ENCODE peak calls at places on chromosomes 11 and 22, in six cellular contexts. J is IMR-90, C is Peyer's patch, Q is stomach, L is GM12878, B is right lobe of liver. W is an unnamed sample.

GRCh38 chr11:114522818-114523217 is 36.9 kb downstream of the NXPE1 start:
- DNase-seq in J (no peak), C (no peak), Q (no peak), L (no peak), B (no peak), W (no peak)

GRCh38 chr22:44667829-44668189 is 34.2 kb upstream of the PRR5 start:
- DNase-seq in J (no peak), C (peak; percentile 44), Q (no peak), L (no peak), B (no peak), W (peak; percentile 58)

GRCh38 chr11:122344281-122344680 is 228.3 kb upstream of the BLID start:
- DNase-seq in J (peak; percentile 94), C (no peak), Q (no peak), L (no peak), B (no peak), W (no peak)

GRCh38 chr11:28657378-28658030 is 549.3 kb downstream of the METTL15 start:
- DNase-seq in J (peak; percentile 69), C (no peak), Q (no peak), L (no peak), B (no peak), W (no peak)

GRCh38 chr11:68298659-68299516 is 13.5 kb upstream of the LRP5 start:
- DNase-seq in J (no peak), C (no peak), Q (no peak), L (no peak), B (peak; percentile 47), W (no peak)

GRCh38 chr11:120748485-120748814 is 236.9 kb downstream of the GRIK4 start:
- DNase-seq in J (no peak), C (no peak), Q (no peak), L (no peak), B (no peak), W (no peak)

GRCh38 chr11:73359341-73359740 is 16.9 kb upstream of the RELT start:
- DNase-seq in J (peak; percentile 22), C (no peak), Q (no peak), L (no peak), B (no peak), W (peak; percentile 82)

GRCh38 chr11:122721964-122722266 is 66.4 kb downstream of the UBASH3B start:
- DNase-seq in J (peak; percentile 94), C (no peak), Q (no peak), L (no peak), B (no peak), W (peak; percentile 15)

GRCh38 chr11:65558002-65558784 is at the start of gene LTBP3:
- DNase-seq in J (peak; percentile 71), C (peak; percentile 58), Q (peak; percentile 87), L (no peak), B (peak; percentile 82), W (peak; percentile 94)

GRCh38 chr11:79437274-79437980 is 3.4 kb downstream of the TENM4 start:
- DNase-seq in J (peak; percentile 57), C (no peak), Q (peak; percentile 64), L (no peak), B (peak; percentile 34), W (peak; percentile 86)

DNA sequence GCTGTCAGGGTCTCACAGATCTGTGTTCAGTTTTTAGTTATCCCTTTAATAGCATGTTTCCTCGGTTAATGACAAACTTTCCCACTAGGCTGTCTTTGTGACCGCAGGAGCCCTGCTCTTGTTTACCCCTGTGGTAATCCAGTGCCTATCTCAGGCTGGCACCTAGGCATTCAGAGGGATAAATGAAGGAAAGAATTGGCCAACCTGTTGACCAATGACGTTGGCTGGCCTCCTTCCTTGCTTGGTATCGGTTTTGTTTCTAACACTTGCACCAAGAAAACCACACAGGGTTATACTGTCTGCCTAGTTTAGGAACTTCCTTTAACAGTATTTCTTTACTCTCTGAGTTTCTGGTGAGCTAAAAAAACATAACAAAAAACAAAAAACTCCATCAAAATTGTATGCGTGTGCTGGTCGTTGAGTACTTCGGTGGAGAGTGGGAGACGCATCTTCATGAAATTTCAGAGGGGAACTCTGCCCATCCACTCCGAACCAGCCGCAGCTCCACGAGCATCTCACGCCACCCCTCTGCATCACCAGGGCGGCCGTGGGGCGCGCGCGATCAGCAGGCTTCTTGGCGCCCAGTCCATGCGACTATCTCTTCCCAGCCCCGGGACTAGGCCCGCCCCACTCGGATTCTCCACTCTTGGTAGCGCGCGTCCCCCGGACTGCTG is 563 bp upstream of the ENDOD1 start:
- DNase-seq in J (no peak), C (peak; percentile 51), Q (peak; percentile 73), L (no peak), B (no peak), W (no peak)
- TF ChIP-seq POLR2A in J (no peak), C (no peak), Q (no peak), L (no peak), B (no peak), W (no peak)

GRCh38 chr11:69526453-69526810 is 45.0 kb downstream of the LINC01488 start:
- DNase-seq in J (no peak), C (no peak), Q (no peak), L (no peak), B (peak; percentile 3), W (peak; percentile 40)
- H3K4me3 ChIP-seq in J (no peak overlapping the region), C (no peak overlapping the region), Q (no peak overlapping the region), L (no peak overlapping the region), B (no peak overlapping the region), W (no peak overlapping the region)

DNA sequence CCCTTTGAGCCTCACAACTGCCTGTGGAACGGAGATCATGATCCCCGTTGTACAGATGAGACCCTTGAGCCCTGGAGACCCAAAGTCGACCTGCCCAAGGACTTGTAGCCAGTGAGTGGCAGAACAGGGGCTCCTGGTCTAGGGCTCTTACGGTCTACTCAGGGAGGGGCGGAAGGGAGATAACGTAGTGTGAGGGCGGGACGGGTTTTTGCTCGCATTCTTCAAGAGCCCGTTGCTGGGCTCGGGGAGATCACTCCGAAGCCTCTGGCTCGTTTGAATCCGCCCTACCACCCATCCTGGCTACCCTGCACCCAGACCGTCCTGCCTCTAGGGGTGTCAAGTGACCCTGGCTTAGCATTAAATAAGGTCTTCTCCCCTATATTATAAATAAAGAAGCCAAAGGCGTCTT is 637 bp downstream of the CRY2 start:
- DNase-seq in J (peak; percentile 64), C (peak; percentile 39), Q (peak; percentile 66), L (no peak), B (peak; percentile 41), W (peak; percentile 80)
- TF ChIP-seq POLR2A in J (peak; percentile 3), C (no peak), Q (no peak), L (no peak), B (no peak), W (no peak)

GRCh38 chr11:70079691-70080090 is 1.6 kb downstream of the ANO1 start:
- DNase-seq in J (no peak), C (no peak), Q (no peak), L (no peak), B (no peak), W (no peak)

GRCh38 chr11:70078095-70078795 is at the start of gene ANO1:
- DNase-seq in J (peak; percentile 19), C (no peak), Q (peak; percentile 52), L (no peak), B (peak; percentile 49), W (peak; percentile 53)

GRCh38 chr11:70080763-70081162 is 2.6 kb downstream of the ANO1 start:
- DNase-seq in J (no peak), C (no peak), Q (peak; percentile 65), L (no peak), B (no peak), W (no peak)

GRCh38 chr11:70077411-70078094 is 564 bp upstream of the ANO1 start:
- DNase-seq in J (no peak), C (no peak), Q (no peak), L (no peak), B (no peak), W (peak; percentile 54)

DNA sequence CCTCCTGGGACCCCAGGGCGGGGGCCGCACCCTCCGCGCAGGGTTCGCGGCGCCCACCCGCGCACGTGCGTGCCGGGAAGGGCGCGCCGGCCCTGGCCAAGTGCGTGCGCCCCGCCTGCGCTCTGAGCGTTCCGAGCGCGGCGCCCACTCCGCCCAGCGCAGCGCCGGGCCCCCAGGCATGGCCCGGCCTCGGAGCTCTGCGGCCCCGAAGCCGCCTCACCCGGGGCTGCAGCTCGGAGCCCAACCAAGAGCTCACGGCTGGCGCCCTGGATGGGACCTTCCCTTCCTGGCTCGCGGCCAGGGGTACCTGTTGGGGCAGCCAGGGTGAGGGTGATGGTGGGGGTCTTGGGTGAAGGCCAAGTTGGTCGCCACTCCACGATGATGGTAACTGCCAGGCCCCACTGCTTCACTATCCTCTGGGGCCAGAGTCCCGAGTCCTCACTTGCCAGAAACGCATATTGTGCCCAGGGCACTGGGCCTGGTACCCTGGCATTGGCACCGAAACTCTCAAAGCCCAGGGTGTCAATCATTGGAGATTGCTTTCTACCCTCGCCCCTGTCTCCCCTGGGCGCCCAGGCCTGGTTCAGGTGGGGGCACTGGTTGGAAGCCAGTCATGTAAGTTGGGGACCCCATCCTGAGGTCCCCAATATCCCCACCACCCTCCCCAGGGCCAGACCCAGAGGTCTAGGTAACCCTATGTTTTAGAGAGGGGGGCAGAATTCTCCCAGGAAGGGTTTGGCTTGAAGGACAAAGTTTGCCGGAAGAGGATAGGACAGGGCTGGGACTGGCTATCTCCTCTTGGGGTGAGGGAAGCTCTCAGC is 889 bp downstream of the ANO1 start:
- DNase-seq in J (no peak), C (no peak), Q (no peak), L (no peak), B (no peak), W (peak; percentile 64)
- H3K4me3 ChIP-seq in J (peak overlapping the region; percentile 48), C (no peak overlapping the region), Q (peak overlapping the region; percentile 31), L (no peak overlapping the region), B (peak overlapping the region; percentile 35), W (peak overlapping the region; percentile 34)

GRCh38 chr11:85653048-85653447 is 5.3 kb downstream of the TMEM126A start:
- DNase-seq in J (no peak), C (no peak), Q (no peak), L (no peak), B (no peak), W (no peak)

GRCh38 chr11:85651118-85651517 is 3.4 kb downstream of the TMEM126A start:
- DNase-seq in J (no peak), C (no peak), Q (no peak), L (no peak), B (no peak), W (no peak)

GRCh38 chr11:85643255-85643654 is 4.5 kb upstream of the TMEM126A start:
- DNase-seq in J (no peak), C (no peak), Q (peak; percentile 38), L (no peak), B (no peak), W (no peak)

GRCh38 chr11:85647078-85647477 is 689 bp upstream of the TMEM126A start:
- DNase-seq in J (no peak), C (no peak), Q (no peak), L (no peak), B (no peak), W (no peak)

GRCh38 chr11:85647604-85648299 is at the start of gene TMEM126A:
- DNase-seq in J (peak; percentile 75), C (peak; percentile 87), Q (peak; percentile 92), L (peak; percentile 64), B (peak; percentile 92), W (peak; percentile 93)
- TF ChIP-seq POLR2A in J (peak; percentile 79), C (peak; percentile 84), Q (peak; percentile 6), L (peak; percentile 97), B (peak; percentile 87), W (peak; percentile 45)

GRCh38 chr11:35511666-35512065 is 13.8 kb downstream of the PAMR1 start:
- DNase-seq in J (peak; percentile 91), C (no peak), Q (no peak), L (no peak), B (no peak), W (no peak)
- H3K4me3 ChIP-seq in J (no peak overlapping the region), C (no peak overlapping the region), Q (no peak overlapping the region), L (no peak overlapping the region), B (no peak overlapping the region), W (no peak overlapping the region)